ENCODE peak calls at places on chromosomes 4 and X, in six cellular contexts. One of them, this sample, is unnamed.

GRCh38 chr4:89024051-89024675 is 32.8 kb downstream of the FAM13A start:
- DNase-seq in PC-3: peak
- DNase-seq in stimulated activated CD4-positive, alpha-beta T cell treated with anti-CD3 and anti-CD28 coated beads, Interleukin-1b, Interleukin-23, amount 100 ng/mL, for 24 hours: peak
- DNase-seq in T-helper 17 cell: peak
- DNase-seq in neural progenitor cell: peak
- DNase-seq in occipital lobe: peak
- DNase-seq in this sample: peak

GRCh38 chrX:49226946-49227345 is 6.2 kb downstream of the CACNA1F start:
- DNase-seq in PC-3: no peak
- DNase-seq in stimulated activated CD4-positive, alpha-beta T cell treated with anti-CD3 and anti-CD28 coated beads, Interleukin-1b, Interleukin-23, amount 100 ng/mL, for 24 hours: no peak
- DNase-seq in T-helper 17 cell: no peak
- DNase-seq in neural progenitor cell: no peak
- DNase-seq in occipital lobe: no peak
- DNase-seq in this sample: no peak

GRCh38 chr4:176635372-176636261 is 157.1 kb downstream of the VEGFC start:
- DNase-seq in PC-3: peak
- DNase-seq in stimulated activated CD4-positive, alpha-beta T cell treated with anti-CD3 and anti-CD28 coated beads, Interleukin-1b, Interleukin-23, amount 100 ng/mL, for 24 hours: no peak
- DNase-seq in T-helper 17 cell: no peak
- DNase-seq in neural progenitor cell: no peak
- DNase-seq in occipital lobe: no peak
- DNase-seq in this sample: no peak

GRCh38 chr4:162274354-162274753 is 110.6 kb upstream of the FSTL5 start:
- DNase-seq in PC-3: peak
- DNase-seq in stimulated activated CD4-positive, alpha-beta T cell treated with anti-CD3 and anti-CD28 coated beads, Interleukin-1b, Interleukin-23, amount 100 ng/mL, for 24 hours: no peak
- DNase-seq in T-helper 17 cell: no peak
- DNase-seq in neural progenitor cell: no peak
- DNase-seq in occipital lobe: no peak
- DNase-seq in this sample: no peak

GRCh38 chrX:53429755-53430154 is 4.4 kb downstream of the HSD17B10 start:
- DNase-seq in PC-3: no peak
- DNase-seq in stimulated activated CD4-positive, alpha-beta T cell treated with anti-CD3 and anti-CD28 coated beads, Interleukin-1b, Interleukin-23, amount 100 ng/mL, for 24 hours: no peak
- DNase-seq in T-helper 17 cell: no peak
- DNase-seq in neural progenitor cell: no peak
- DNase-seq in occipital lobe: no peak
- DNase-seq in this sample: no peak

GRCh38 chrX:138858946-138859345 is 147.4 kb upstream of the FGF13 start:
- DNase-seq in PC-3: no peak
- DNase-seq in stimulated activated CD4-positive, alpha-beta T cell treated with anti-CD3 and anti-CD28 coated beads, Interleukin-1b, Interleukin-23, amount 100 ng/mL, for 24 hours: no peak
- DNase-seq in T-helper 17 cell: no peak
- DNase-seq in neural progenitor cell: no peak
- DNase-seq in occipital lobe: no peak
- DNase-seq in this sample: no peak

GRCh38 chr4:3446631-3447320 is 5.0 kb downstream of the HGFAC start:
- DNase-seq in PC-3: no peak
- DNase-seq in stimulated activated CD4-positive, alpha-beta T cell treated with anti-CD3 and anti-CD28 coated beads, Interleukin-1b, Interleukin-23, amount 100 ng/mL, for 24 hours: no peak
- DNase-seq in T-helper 17 cell: no peak
- DNase-seq in neural progenitor cell: no peak
- DNase-seq in occipital lobe: no peak
- DNase-seq in this sample: no peak

GRCh38 chrX:47960400-47960799 is 43.4 kb downstream of the ZNF182 start:
- DNase-seq in PC-3: no peak
- DNase-seq in stimulated activated CD4-positive, alpha-beta T cell treated with anti-CD3 and anti-CD28 coated beads, Interleukin-1b, Interleukin-23, amount 100 ng/mL, for 24 hours: no peak
- DNase-seq in T-helper 17 cell: no peak
- DNase-seq in neural progenitor cell: no peak
- DNase-seq in occipital lobe: no peak
- DNase-seq in this sample: no peak

GRCh38 chr4:121792966-121793365 is 8.2 kb upstream of the EXOSC9 start:
- DNase-seq in PC-3: peak
- DNase-seq in stimulated activated CD4-positive, alpha-beta T cell treated with anti-CD3 and anti-CD28 coated beads, Interleukin-1b, Interleukin-23, amount 100 ng/mL, for 24 hours: no peak
- DNase-seq in T-helper 17 cell: no peak
- DNase-seq in neural progenitor cell: no peak
- DNase-seq in occipital lobe: no peak
- DNase-seq in this sample: no peak

GRCh38 chr4:5079581-5079980 is 28.3 kb downstream of the STK32B start:
- DNase-seq in PC-3: no peak
- DNase-seq in stimulated activated CD4-positive, alpha-beta T cell treated with anti-CD3 and anti-CD28 coated beads, Interleukin-1b, Interleukin-23, amount 100 ng/mL, for 24 hours: no peak
- DNase-seq in T-helper 17 cell: no peak
- DNase-seq in neural progenitor cell: no peak
- DNase-seq in occipital lobe: no peak
- DNase-seq in this sample: no peak

GRCh38 chr4:6917445-6918241 is 8.0 kb downstream of the TBC1D14 start:
- DNase-seq in PC-3: peak
- DNase-seq in stimulated activated CD4-positive, alpha-beta T cell treated with anti-CD3 and anti-CD28 coated beads, Interleukin-1b, Interleukin-23, amount 100 ng/mL, for 24 hours: no peak
- DNase-seq in T-helper 17 cell: peak
- DNase-seq in neural progenitor cell: peak
- DNase-seq in occipital lobe: no peak
- DNase-seq in this sample: peak

GRCh38 chrX:13891367-13892146 is 74.7 kb upstream of the GPM6B start:
- DNase-seq in PC-3: no peak
- DNase-seq in stimulated activated CD4-positive, alpha-beta T cell treated with anti-CD3 and anti-CD28 coated beads, Interleukin-1b, Interleukin-23, amount 100 ng/mL, for 24 hours: no peak
- DNase-seq in T-helper 17 cell: no peak
- DNase-seq in neural progenitor cell: peak
- DNase-seq in occipital lobe: peak
- DNase-seq in this sample: no peak

GRCh38 chr4:155220025-155220424 is 11.6 kb downstream of the NPY2R start:
- DNase-seq in PC-3: no peak
- DNase-seq in stimulated activated CD4-positive, alpha-beta T cell treated with anti-CD3 and anti-CD28 coated beads, Interleukin-1b, Interleukin-23, amount 100 ng/mL, for 24 hours: no peak
- DNase-seq in T-helper 17 cell: no peak
- DNase-seq in neural progenitor cell: no peak
- DNase-seq in occipital lobe: no peak
- DNase-seq in this sample: no peak

GRCh38 chr4:86935833-86936721 is 1.3 kb downstream of the AFF1 start:
- DNase-seq in PC-3: peak
- DNase-seq in stimulated activated CD4-positive, alpha-beta T cell treated with anti-CD3 and anti-CD28 coated beads, Interleukin-1b, Interleukin-23, amount 100 ng/mL, for 24 hours: peak
- DNase-seq in T-helper 17 cell: peak
- DNase-seq in neural progenitor cell: peak
- DNase-seq in occipital lobe: no peak
- DNase-seq in this sample: peak

GRCh38 chr4:141463678-141464077 is 172.7 kb upstream of the IL15 start:
- DNase-seq in PC-3: no peak
- DNase-seq in stimulated activated CD4-positive, alpha-beta T cell treated with anti-CD3 and anti-CD28 coated beads, Interleukin-1b, Interleukin-23, amount 100 ng/mL, for 24 hours: no peak
- DNase-seq in T-helper 17 cell: no peak
- DNase-seq in neural progenitor cell: no peak
- DNase-seq in occipital lobe: no peak
- DNase-seq in this sample: no peak

GRCh38 chrX:17655232-17656034 is 81.9 kb upstream of the SCML1 start:
- DNase-seq in PC-3: no peak
- DNase-seq in stimulated activated CD4-positive, alpha-beta T cell treated with anti-CD3 and anti-CD28 coated beads, Interleukin-1b, Interleukin-23, amount 100 ng/mL, for 24 hours: no peak
- DNase-seq in T-helper 17 cell: no peak
- DNase-seq in neural progenitor cell: peak
- DNase-seq in occipital lobe: peak
- DNase-seq in this sample: peak

GRCh38 chr4:151576627-151577026 is 167.7 kb downstream of the FHIP1A start:
- DNase-seq in PC-3: no peak
- DNase-seq in stimulated activated CD4-positive, alpha-beta T cell treated with anti-CD3 and anti-CD28 coated beads, Interleukin-1b, Interleukin-23, amount 100 ng/mL, for 24 hours: no peak
- DNase-seq in T-helper 17 cell: no peak
- DNase-seq in neural progenitor cell: no peak
- DNase-seq in occipital lobe: no peak
- DNase-seq in this sample: no peak

GRCh38 chr4:156865391-156865790 is 106.2 kb downstream of the PDGFC start:
- DNase-seq in PC-3: no peak
- DNase-seq in stimulated activated CD4-positive, alpha-beta T cell treated with anti-CD3 and anti-CD28 coated beads, Interleukin-1b, Interleukin-23, amount 100 ng/mL, for 24 hours: no peak
- DNase-seq in T-helper 17 cell: no peak
- DNase-seq in neural progenitor cell: no peak
- DNase-seq in occipital lobe: no peak
- DNase-seq in this sample: no peak

GRCh38 chr4:112327950-112328349 is 30.8 kb downstream of the ALPK1 start:
- DNase-seq in PC-3: peak
- DNase-seq in stimulated activated CD4-positive, alpha-beta T cell treated with anti-CD3 and anti-CD28 coated beads, Interleukin-1b, Interleukin-23, amount 100 ng/mL, for 24 hours: no peak
- DNase-seq in T-helper 17 cell: no peak
- DNase-seq in neural progenitor cell: peak
- DNase-seq in occipital lobe: no peak
- DNase-seq in this sample: no peak

GRCh38 chrX:19342331-19342906 is 1.3 kb upstream of the PDHA1 start:
- DNase-seq in PC-3: peak
- DNase-seq in stimulated activated CD4-positive, alpha-beta T cell treated with anti-CD3 and anti-CD28 coated beads, Interleukin-1b, Interleukin-23, amount 100 ng/mL, for 24 hours: no peak
- DNase-seq in T-helper 17 cell: no peak
- DNase-seq in neural progenitor cell: no peak
- DNase-seq in occipital lobe: no peak
- DNase-seq in this sample: no peak

GRCh38 chr4:152805818-152806217 is 26.1 kb downstream of the ARFIP1 start:
- DNase-seq in PC-3: peak
- DNase-seq in stimulated activated CD4-positive, alpha-beta T cell treated with anti-CD3 and anti-CD28 coated beads, Interleukin-1b, Interleukin-23, amount 100 ng/mL, for 24 hours: no peak
- DNase-seq in T-helper 17 cell: no peak
- DNase-seq in neural progenitor cell: no peak
- DNase-seq in occipital lobe: no peak
- DNase-seq in this sample: no peak

GRCh38 chrX:31652651-31653050 is 580.8 kb upstream of the FTHL17 start:
- DNase-seq in PC-3: no peak
- DNase-seq in stimulated activated CD4-positive, alpha-beta T cell treated with anti-CD3 and anti-CD28 coated beads, Interleukin-1b, Interleukin-23, amount 100 ng/mL, for 24 hours: no peak
- DNase-seq in T-helper 17 cell: no peak
- DNase-seq in neural progenitor cell: no peak
- DNase-seq in occipital lobe: no peak
- DNase-seq in this sample: no peak

GRCh38 chr4:1336079-1336478 is 10.9 kb upstream of the UVSSA start:
- DNase-seq in PC-3: no peak
- DNase-seq in stimulated activated CD4-positive, alpha-beta T cell treated with anti-CD3 and anti-CD28 coated beads, Interleukin-1b, Interleukin-23, amount 100 ng/mL, for 24 hours: no peak
- DNase-seq in T-helper 17 cell: no peak
- DNase-seq in neural progenitor cell: no peak
- DNase-seq in occipital lobe: no peak
- DNase-seq in this sample: no peak

GRCh38 chrX:112766774-112767173 is 73.9 kb downstream of the AMOT start:
- DNase-seq in PC-3: no peak
- DNase-seq in stimulated activated CD4-positive, alpha-beta T cell treated with anti-CD3 and anti-CD28 coated beads, Interleukin-1b, Interleukin-23, amount 100 ng/mL, for 24 hours: no peak
- DNase-seq in T-helper 17 cell: no peak
- DNase-seq in neural progenitor cell: no peak
- DNase-seq in occipital lobe: no peak
- DNase-seq in this sample: no peak

GRCh38 chr4:25654031-25654970 is 1.4 kb upstream of the SLC34A2 start:
- DNase-seq in PC-3: no peak
- DNase-seq in stimulated activated CD4-positive, alpha-beta T cell treated with anti-CD3 and anti-CD28 coated beads, Interleukin-1b, Interleukin-23, amount 100 ng/mL, for 24 hours: no peak
- DNase-seq in T-helper 17 cell: no peak
- DNase-seq in neural progenitor cell: peak
- DNase-seq in occipital lobe: no peak
- DNase-seq in this sample: no peak

GRCh38 chr4:6854098-6854744 is 55.4 kb upstream of the TBC1D14 start:
- DNase-seq in PC-3: no peak
- DNase-seq in stimulated activated CD4-positive, alpha-beta T cell treated with anti-CD3 and anti-CD28 coated beads, Interleukin-1b, Interleukin-23, amount 100 ng/mL, for 24 hours: no peak
- DNase-seq in T-helper 17 cell: no peak
- DNase-seq in neural progenitor cell: no peak
- DNase-seq in occipital lobe: no peak
- DNase-seq in this sample: no peak

GRCh38 chr4:152248347-152248746 is 287.5 kb downstream of the FBXW7 start:
- DNase-seq in PC-3: no peak
- DNase-seq in stimulated activated CD4-positive, alpha-beta T cell treated with anti-CD3 and anti-CD28 coated beads, Interleukin-1b, Interleukin-23, amount 100 ng/mL, for 24 hours: no peak
- DNase-seq in T-helper 17 cell: no peak
- DNase-seq in neural progenitor cell: no peak
- DNase-seq in occipital lobe: no peak
- DNase-seq in this sample: no peak

GRCh38 chr4:74926007-74926406 is 6.9 kb upstream of the PARM1 start:
- DNase-seq in PC-3: no peak
- DNase-seq in stimulated activated CD4-positive, alpha-beta T cell treated with anti-CD3 and anti-CD28 coated beads, Interleukin-1b, Interleukin-23, amount 100 ng/mL, for 24 hours: no peak
- DNase-seq in T-helper 17 cell: no peak
- DNase-seq in neural progenitor cell: no peak
- DNase-seq in occipital lobe: no peak
- DNase-seq in this sample: no peak

GRCh38 chr4:27350161-27350560 is 489.5 kb downstream of the STIM2 start:
- DNase-seq in PC-3: peak
- DNase-seq in stimulated activated CD4-positive, alpha-beta T cell treated with anti-CD3 and anti-CD28 coated beads, Interleukin-1b, Interleukin-23, amount 100 ng/mL, for 24 hours: no peak
- DNase-seq in T-helper 17 cell: no peak
- DNase-seq in neural progenitor cell: no peak
- DNase-seq in occipital lobe: no peak
- DNase-seq in this sample: no peak